ENCODE peak calls at places on chromosomes 13 and 19, in six cellular contexts. E, L, O, J, X and R are unnamed samples.

GRCh38 chr19:3852614-3853254 is 16.1 kb downstream of the ZFR2 start:
- DNase-seq in E (peak; percentile 40), L (peak; percentile 82), O (no peak), J (peak; percentile 14), X (no peak), R (no peak)

GRCh38 chr13:112974676-112975075 is 5.7 kb downstream of the MCF2L start:
- DNase-seq in E (no peak), L (no peak), O (no peak), J (no peak), X (no peak), R (no peak)

GRCh38 chr19:13825489-13826475 is 30.5 kb downstream of the ZSWIM4 start:
- DNase-seq in E (peak; percentile 34), L (no peak), O (no peak), J (no peak), X (peak; percentile 22), R (no peak)

GRCh38 chr13:66087149-66087780 is 1142.9 kb downstream of the PCDH9 start:
- DNase-seq in E (no peak), L (peak; percentile 63), O (no peak), J (no peak), X (no peak), R (no peak)

GRCh38 chr19:28737526-28737925 is 475.4 kb downstream of the UQCRFS1 start:
- DNase-seq in E (no peak), L (no peak), O (no peak), J (no peak), X (no peak), R (no peak)

GRCh38 chr13:40376867-40377266 is 289.6 kb downstream of the FOXO1 start:
- DNase-seq in E (no peak), L (peak; percentile 25), O (no peak), J (no peak), X (no peak), R (no peak)

GRCh38 chr19:51156710-51157109 is 14.6 kb downstream of the SIGLEC7 start:
- DNase-seq in E (no peak), L (no peak), O (no peak), J (no peak), X (no peak), R (no peak)

GRCh38 chr13:93726173-93727019 is 499.8 kb downstream of the GPC6 start:
- DNase-seq in E (no peak), L (no peak), O (no peak), J (no peak), X (no peak), R (no peak)

GRCh38 chr13:33242984-33243617 is 42.5 kb downstream of the STARD13 start:
- DNase-seq in E (no peak), L (no peak), O (no peak), J (no peak), X (no peak), R (no peak)

GRCh38 chr13:29594310-29594709 is 1.2 kb downstream of the SLC7A1 start:
- DNase-seq in E (peak; percentile 61), L (peak; percentile 65), O (no peak), J (no peak), X (no peak), R (peak; percentile 5)

GRCh38 chr19:28586501-28586900 is 626.5 kb downstream of the UQCRFS1 start:
- DNase-seq in E (no peak), L (no peak), O (no peak), J (no peak), X (no peak), R (no peak)

GRCh38 chr13:64662887-64663593 is 2567.1 kb downstream of the PCDH9 start:
- DNase-seq in E (no peak), L (no peak), O (no peak), J (no peak), X (no peak), R (no peak)

GRCh38 chr19:49117677-49118564 is 1.0 kb downstream of the C19orf73 start:
- DNase-seq in E (no peak), L (no peak), O (no peak), J (no peak), X (no peak), R (no peak)

GRCh38 chr13:32036131-32036695 is 4.6 kb downstream of the FRY start:
- DNase-seq in E (no peak), L (no peak), O (no peak), J (no peak), X (no peak), R (no peak)

GRCh38 chr13:92849381-92849780 is 377.2 kb upstream of the GPC6 start:
- DNase-seq in E (no peak), L (no peak), O (no peak), J (no peak), X (no peak), R (no peak)

GRCh38 chr19:48445256-48445605 is 552 bp upstream of the GRWD1 start:
- DNase-seq in E (peak; percentile 87), L (peak; percentile 94), O (no peak), J (no peak), X (no peak), R (no peak)

GRCh38 chr13:20993661-20994440 is 67.5 kb downstream of the LATS2 start:
- DNase-seq in E (no peak), L (peak; percentile 62), O (no peak), J (no peak), X (no peak), R (no peak)

GRCh38 chr19:12884926-12885748 is 1.9 kb downstream of the KLF1 start:
- DNase-seq in E (peak; percentile 100), L (peak; percentile 60), O (peak; percentile 86), J (peak; percentile 70), X (peak; percentile 84), R (peak; percentile 81)

GRCh38 chr19:3146677-3147100 is 10.9 kb downstream of the GNA15 start:
- DNase-seq in E (no peak), L (no peak), O (no peak), J (peak; percentile 64), X (no peak), R (no peak)

GRCh38 chr19:30085394-30085793 is 143.4 kb downstream of the URI1 start:
- DNase-seq in E (no peak), L (no peak), O (peak; percentile 16), J (no peak), X (no peak), R (no peak)

GRCh38 chr19:39335168-39335567 is 675 bp downstream of the GMFG start:
- DNase-seq in E (no peak), L (no peak), O (no peak), J (no peak), X (no peak), R (no peak)

GRCh38 chr13:79585033-79585432 is 104.1 kb downstream of the NDFIP2 start:
- DNase-seq in E (no peak), L (no peak), O (no peak), J (no peak), X (no peak), R (no peak)

GRCh38 chr19:51060973-51061372 is 3.9 kb downstream of the KLK13 start:
- DNase-seq in E (no peak), L (no peak), O (no peak), J (no peak), X (no peak), R (no peak)

GRCh38 chr19:45340232-45340898 is at the start of gene KLC3:
- DNase-seq in E (peak; percentile 64), L (no peak), O (no peak), J (no peak), X (peak; percentile 24), R (no peak)

GRCh38 chr13:24995225-24995804 is 100.6 kb upstream of the PABPC3 start:
- DNase-seq in E (peak; percentile 73), L (peak; percentile 90), O (no peak), J (peak; percentile 13), X (peak; percentile 73), R (peak; percentile 47)

GRCh38 chr13:113616281-113616906 is 31.8 kb downstream of the TFDP1 start:
- DNase-seq in E (no peak), L (peak; percentile 74), O (peak; percentile 39), J (no peak), X (no peak), R (no peak)

GRCh38 chr13:99610702-99611289 is 109.5 kb downstream of the TM9SF2 start:
- DNase-seq in E (peak; percentile 40), L (no peak), O (no peak), J (no peak), X (no peak), R (no peak)

GRCh38 chr19:10430505-10431253 is 10.3 kb downstream of the PDE4A start:
- DNase-seq in E (peak; percentile 59), L (peak; percentile 45), O (no peak), J (no peak), X (no peak), R (no peak)

GRCh38 chr19:8569066-8569761 is 8.0 kb downstream of the MYO1F start:
- DNase-seq in E (no peak), L (peak; percentile 88), O (peak; percentile 70), J (peak; percentile 51), X (no peak), R (no peak)

GRCh38 chr19:16258440-16258903 is 60.8 kb downstream of the AP1M1 start:
- DNase-seq in E (no peak), L (peak; percentile 33), O (peak; percentile 78), J (no peak), X (no peak), R (no peak)

GRCh38 chr19:47427241-47428176 is 8.2 kb upstream of the MEIS3 start:
- DNase-seq in E (peak; percentile 78), L (peak; percentile 61), O (no peak), J (peak; percentile 50), X (peak; percentile 69), R (peak; percentile 54)

GRCh38 chr13:62924395-62924794 is 1508.7 kb upstream of the PCDH20 start:
- DNase-seq in E (no peak), L (no peak), O (no peak), J (no peak), X (no peak), R (no peak)

GRCh38 chr19:2043269-2043641 is 7.8 kb downstream of the MKNK2 start:
- DNase-seq in E (no peak), L (no peak), O (no peak), J (no peak), X (no peak), R (no peak)

GRCh38 chr19:4173479-4174211 is 8.7 kb downstream of the SIRT6 start:
- DNase-seq in E (no peak), L (no peak), O (no peak), J (no peak), X (no peak), R (no peak)

GRCh38 chr19:21483589-21484170 is 21.7 kb upstream of the ZNF429 start:
- DNase-seq in E (no peak), L (peak; percentile 6), O (peak; percentile 63), J (peak; percentile 40), X (no peak), R (peak; percentile 11)

GRCh38 chr19:48933382-48933932 is at the start of gene DHDH:
- DNase-seq in E (peak; percentile 97), L (peak; percentile 49), O (peak; percentile 75), J (peak; percentile 65), X (peak; percentile 94), R (peak; percentile 64)

GRCh38 chr19:46932346-46932745 is 71.5 kb downstream of the ARHGAP35 start:
- DNase-seq in E (no peak), L (peak; percentile 46), O (no peak), J (no peak), X (no peak), R (no peak)

GRCh38 chr19:4032436-4032835 is 24.9 kb downstream of the PIAS4 start:
- DNase-seq in E (no peak), L (no peak), O (no peak), J (no peak), X (no peak), R (no peak)

GRCh38 chr13:34808649-34809048 is 133.4 kb upstream of the NBEA start:
- DNase-seq in E (no peak), L (no peak), O (no peak), J (no peak), X (no peak), R (no peak)